ENCODE peak calls at places on chromosomes 13 and 19, in four cellular contexts. I is AG10803, V is BJ, Q is cardiac fibroblast. H is an unnamed sample.

GRCh38 chr13:79918620-79919019 is 422.3 kb downstream of the SPRY2 start:
- DNase-seq in I (no peak), V (no peak), Q (no peak), H (peak; percentile 50)

GRCh38 chr13:107275312-107275711 is 707.4 kb upstream of the ARGLU1 start:
- DNase-seq in I (no peak), V (no peak), Q (no peak), H (no peak)

GRCh38 chr13:57813641-57814040 is 182.1 kb downstream of the PCDH17 start:
- DNase-seq in I (no peak), V (no peak), Q (no peak), H (no peak)

GRCh38 chr13:96223231-96223630 is 133.3 kb downstream of the HS6ST3 start:
- DNase-seq in I (no peak), V (no peak), Q (no peak), H (peak; percentile 1)

GRCh38 chr19:38974599-38975213 is 836 bp downstream of the FBXO17 start:
- DNase-seq in I (no peak), V (no peak), Q (peak; percentile 35), H (peak; percentile 21)

GRCh38 chr19:13835791-13836723 is 40.8 kb downstream of the ZSWIM4 start:
- DNase-seq in I (peak; percentile 47), V (no peak), Q (peak; percentile 47), H (peak; percentile 36)

GRCh38 chr13:30148171-30148754 is 159.1 kb downstream of the KATNAL1 start:
- DNase-seq in I (no peak), V (no peak), Q (no peak), H (no peak)

GRCh38 chr13:111920306-111920931 is 146.5 kb upstream of the SOX1 start:
- DNase-seq in I (no peak), V (no peak), Q (no peak), H (no peak)

GRCh38 chr13:113059891-113060290 is 45.7 kb upstream of the F7 start:
- DNase-seq in I (no peak), V (no peak), Q (no peak), H (no peak)

GRCh38 chr19:4816388-4817165 is 14.9 kb downstream of the TICAM1 start:
- DNase-seq in I (no peak), V (no peak), Q (no peak), H (no peak)

GRCh38 chr19:34503546-34504272 is 22.2 kb downstream of the WTIP start:
- DNase-seq in I (no peak), V (no peak), Q (no peak), H (no peak)

GRCh38 chr13:111899714-111900389 is 167.1 kb upstream of the SOX1 start:
- DNase-seq in I (no peak), V (no peak), Q (no peak), H (no peak)

GRCh38 chr13:100362371-100362770 is 226.2 kb downstream of the GGACT start:
- DNase-seq in I (no peak), V (no peak), Q (no peak), H (no peak)

GRCh38 chr13:23505007-23505406 is 65.2 kb upstream of the TNFRSF19 start:
- DNase-seq in I (peak; percentile 87), V (peak; percentile 44), Q (peak; percentile 26), H (peak; percentile 71)

GRCh38 chr19:3397266-3398022 is 31.1 kb downstream of the NFIC start:
- DNase-seq in I (no peak), V (no peak), Q (no peak), H (no peak)

GRCh38 chr19:38850976-38851621 is 1.3 kb upstream of the HNRNPL start:
- DNase-seq in I (no peak), V (no peak), Q (no peak), H (no peak)

GRCh38 chr13:28574617-28575142 is 79.8 kb upstream of the FLT1 start:
- DNase-seq in I (peak; percentile 94), V (peak; percentile 95), Q (peak; percentile 91), H (peak; percentile 98)

GRCh38 chr19:49891393-49891792 is 5.3 kb downstream of the IL4I1 start:
- DNase-seq in I (no peak), V (no peak), Q (no peak), H (no peak)

GRCh38 chr13:86002921-86003488 is 203.8 kb upstream of the SLITRK6 start:
- DNase-seq in I (no peak), V (no peak), Q (no peak), H (no peak)

GRCh38 chr13:94481966-94482365 is 2.5 kb upstream of the DCT start:
- DNase-seq in I (peak; percentile 66), V (no peak), Q (peak; percentile 65), H (peak; percentile 46)

GRCh38 chr19:36771275-36772231 is 1.1 kb downstream of the ZNF850 start:
- DNase-seq in I (peak; percentile 52), V (no peak), Q (peak; percentile 93), H (peak; percentile 65)

GRCh38 chr13:36258831-36259230 is 38.8 kb downstream of the CCDC169 start:
- DNase-seq in I (no peak), V (no peak), Q (no peak), H (no peak)

GRCh38 chr13:73449258-73449657 is 390.5 kb downstream of the KLF5 start:
- DNase-seq in I (no peak), V (no peak), Q (no peak), H (no peak)

GRCh38 chr19:13100871-13101589 is 1.6 kb downstream of the LYL1 start:
- DNase-seq in I (no peak), V (no peak), Q (no peak), H (peak; percentile 46)

GRCh38 chr13:50366488-50367174 is 351.4 kb downstream of the KCNRG start:
- DNase-seq in I (no peak), V (no peak), Q (no peak), H (no peak)

GRCh38 chr19:21158523-21159135 is 16.8 kb downstream of the ZNF431 start:
- DNase-seq in I (peak; percentile 68), V (no peak), Q (peak; percentile 65), H (peak; percentile 16)

GRCh38 chr13:94121686-94122085 is 357.8 kb downstream of the DCT start:
- DNase-seq in I (peak; percentile 29), V (no peak), Q (peak; percentile 53), H (peak; percentile 72)

GRCh38 chr19:4732680-4733114 is 9.1 kb upstream of the DPP9 start:
- DNase-seq in I (peak; percentile 49), V (no peak), Q (peak; percentile 75), H (peak; percentile 78)

GRCh38 chr13:106100261-106100919 is 435.1 kb downstream of the EFNB2 start:
- DNase-seq in I (no peak), V (no peak), Q (no peak), H (no peak)

GRCh38 chr19:13629687-13630357 is 123.5 kb upstream of the CACNA1A start:
- DNase-seq in I (peak; percentile 49), V (peak; percentile 67), Q (peak; percentile 3), H (peak; percentile 67)

GRCh38 chr13:42277618-42278276 is 5.8 kb downstream of the AKAP11 start:
- DNase-seq in I (no peak), V (no peak), Q (peak; percentile 24), H (no peak)

DNA sequence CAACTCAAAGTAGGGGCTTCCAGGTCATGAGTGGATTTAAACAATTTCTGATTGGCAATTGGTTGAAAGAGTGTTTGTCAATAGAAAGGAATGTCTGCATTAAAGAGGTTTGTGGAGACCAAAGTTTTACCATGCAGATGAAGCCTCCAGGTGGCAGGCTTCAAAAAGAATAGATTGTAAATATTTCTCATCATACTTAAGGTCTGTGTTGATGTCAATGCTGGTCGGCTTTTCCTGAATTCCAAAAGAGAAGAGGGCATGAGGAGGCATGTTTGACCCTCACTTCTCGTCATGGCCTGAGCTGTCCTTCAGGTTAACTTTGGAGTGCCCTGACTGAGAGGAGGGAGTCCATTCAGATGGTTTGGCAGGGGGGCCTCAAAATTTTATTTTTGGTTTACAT is 125.4 kb upstream of the RFC3 start:
- DNase-seq in I (no peak), V (no peak), Q (no peak), H (no peak)
- TF ChIP-seq CTCF in I (no peak), V (no peak), Q (no peak), H (no peak)

GRCh38 chr19:7941895-7942596 is 1.4 kb downstream of the TIMM44 start:
- DNase-seq in I (no peak), V (no peak), Q (no peak), H (no peak)
- H3K4me3 ChIP-seq in I (peak overlapping the region; percentile 92), V (peak overlapping the region; percentile 98), Q (no peak overlapping the region), H (peak overlapping the region; percentile 88)

DNA sequence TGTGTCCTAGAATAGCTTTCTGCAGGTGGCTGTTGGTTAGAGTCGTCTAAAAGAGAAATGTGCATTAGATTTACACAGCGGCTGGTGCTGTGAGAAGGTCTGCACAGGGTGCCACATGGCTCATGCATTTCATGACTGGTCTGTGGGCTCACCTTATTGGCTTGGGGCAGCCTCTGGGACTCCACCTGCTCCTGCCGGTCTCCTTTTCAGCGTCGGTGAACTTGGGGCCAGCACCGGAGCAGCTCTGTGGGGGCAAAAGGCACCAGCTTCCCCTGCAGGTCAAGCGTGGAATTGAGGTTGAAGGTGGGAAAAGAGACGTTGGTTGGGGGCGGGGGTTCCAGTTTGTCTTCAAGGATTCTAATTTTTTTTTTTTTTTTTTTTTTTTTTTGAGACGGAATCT is 3.1 kb upstream of the PNMA8C start:
- DNase-seq in I (no peak), V (no peak), Q (no peak), H (no peak)
- TF ChIP-seq CTCF in I (peak; percentile 16), V (peak; percentile 6), Q (no peak), H (no peak)

GRCh38 chr19:10107817-10108367 is 1.7 kb downstream of the PPAN start:
- DNase-seq in I (no peak), V (no peak), Q (no peak), H (no peak)
- H3K4me3 ChIP-seq in I (no peak overlapping the region), V (no peak overlapping the region), Q (no peak overlapping the region), H (no peak overlapping the region)

GRCh38 chr13:19597523-19597922 is 35.9 kb upstream of the MPHOSPH8 start:
- DNase-seq in I (peak; percentile 12), V (no peak), Q (no peak), H (peak; percentile 84)
- TF ChIP-seq CTCF in I (no peak), V (no peak), Q (no peak), H (no peak)

DNA sequence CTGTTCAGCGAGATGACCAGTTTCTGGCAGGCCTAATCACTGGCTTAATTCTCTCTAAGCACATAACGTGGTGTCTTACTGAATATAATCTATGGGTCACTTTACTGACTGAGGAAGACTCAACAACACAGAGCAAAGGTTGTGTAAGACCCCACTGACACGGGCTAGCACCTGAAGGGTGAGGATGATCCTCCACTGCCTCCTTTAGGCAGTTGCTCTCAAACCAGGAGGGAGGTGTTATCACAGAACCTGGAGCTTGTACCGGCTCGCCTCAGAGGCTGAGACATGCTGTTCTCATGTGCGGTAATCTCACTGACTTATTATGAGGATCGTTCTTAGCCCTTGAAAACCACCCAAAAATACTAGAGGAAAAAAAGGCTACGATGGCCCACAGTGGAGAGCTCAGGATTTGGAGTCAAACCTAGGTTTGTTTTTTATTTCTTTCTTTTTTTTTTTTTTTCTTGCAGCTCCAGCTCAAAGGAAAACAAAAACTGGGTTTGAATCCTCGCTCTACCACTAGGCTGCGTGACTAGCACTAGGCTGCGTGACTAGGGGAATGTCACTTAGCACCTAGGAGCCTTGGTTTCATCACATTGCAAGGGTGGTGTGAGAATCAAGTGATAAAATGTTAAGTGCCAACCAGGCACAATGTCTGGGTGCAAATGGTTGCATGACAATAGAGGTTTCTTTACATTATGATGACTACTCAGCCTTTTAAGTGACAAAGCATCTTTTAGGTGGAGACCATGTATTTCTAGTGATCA is 28.1 kb downstream of the RCBTB2 start:
- DNase-seq in I (no peak), V (no peak), Q (no peak), H (no peak)
- H3K4me3 ChIP-seq in I (no peak overlapping the region), V (no peak overlapping the region), Q (no peak overlapping the region), H (no peak overlapping the region)